ENCODE peak calls at places on chromosomes 3 and 15, in five cellular contexts. A, Y, B, I and E are unnamed samples.

GRCh38 chr3:6204891-6205290 is 656.0 kb upstream of the GRM7 start:
- DNase-seq in A (no peak), B (no peak), I (no peak), Y (no peak), E (no peak)

GRCh38 chr15:62758126-62758951 is 284.2 kb upstream of the TPM1 start:
- DNase-seq in Y (peak), I (peak), B (no peak), A (peak), E (no peak)

GRCh38 chr3:72261566-72262564 is 476.9 kb upstream of the PROK2 start:
- DNase-seq in Y (no peak), I (no peak), A (no peak), B (no peak), E (no peak)

GRCh38 chr15:31254431-31255175 is 72.0 kb upstream of the KLF13 start:
- DNase-seq in A (peak), B (peak), I (no peak), Y (no peak), E (no peak)

GRCh38 chr15:52306270-52306669 is 10.7 kb upstream of the MYO5C start:
- DNase-seq in I (peak), B (no peak), A (peak), Y (no peak), E (no peak)

GRCh38 chr3:181726351-181727121 is 14.8 kb downstream of the SOX2 start:
- DNase-seq in Y (no peak), A (peak), I (no peak), B (peak), E (no peak)

GRCh38 chr15:79170256-79170664 is 79.7 kb upstream of the RASGRF1 start:
- DNase-seq in B (peak), I (peak), A (peak), Y (no peak), E (peak)

GRCh38 chr15:77386626-77387025 is 33.3 kb downstream of the PEAK1 start:
- DNase-seq in I (no peak), Y (no peak), B (no peak), A (no peak), E (peak)

GRCh38 chr3:77039606-77040553 is at the start of gene ROBO2:
- DNase-seq in A (peak), Y (no peak), I (peak), B (peak), E (peak)

GRCh38 chr3:152505926-152506325 is 237.2 kb downstream of the MBNL1 start:
- DNase-seq in A (no peak), Y (no peak), I (no peak), B (no peak), E (no peak)

GRCh38 chr3:51751287-51751686 is 27.8 kb downstream of the IQCF6 start:
- DNase-seq in I (no peak), Y (no peak), B (no peak), A (no peak), E (no peak)

GRCh38 chr15:78018445-78018844 is 59.1 kb downstream of the TBC1D2B start:
- DNase-seq in I (no peak), Y (peak), A (no peak), B (no peak), E (no peak)

GRCh38 chr3:36494461-36495109 is 114.3 kb downstream of the STAC start:
- DNase-seq in A (peak), B (peak), Y (no peak), I (peak), E (no peak)

GRCh38 chr3:46496745-46497555 is 826 bp upstream of the RTP3 start:
- DNase-seq in A (no peak), Y (no peak), B (no peak), I (no peak), E (peak)

GRCh38 chr3:49842843-49843242 is 13.5 kb downstream of the TRAIP start:
- DNase-seq in Y (no peak), A (no peak), B (peak), I (no peak), E (no peak)

GRCh38 chr15:90315276-90315982 is 36.7 kb upstream of the ZNF774 start:
- DNase-seq in Y (peak), I (peak), A (peak), B (peak), E (no peak)

GRCh38 chr15:58865420-58865880 is 68.0 kb downstream of the SLTM start:
- DNase-seq in Y (peak), B (no peak), A (no peak), I (no peak), E (no peak)

GRCh38 chr3:171982829-171983228 is 56.5 kb upstream of the FNDC3B start:
- DNase-seq in Y (no peak), B (peak), I (no peak), A (peak), E (no peak)

GRCh38 chr3:8279476-8279875 is 222.1 kb upstream of the LMCD1 start:
- DNase-seq in A (no peak), B (no peak), Y (no peak), I (no peak), E (no peak)

GRCh38 chr15:77037475-77038209 is 33.3 kb downstream of the TSPAN3 start:
- DNase-seq in B (no peak), Y (no peak), A (no peak), I (no peak), E (no peak)

GRCh38 chr3:4914464-4914863 is 64.8 kb upstream of the BHLHE40 start:
- DNase-seq in I (no peak), B (no peak), A (no peak), Y (no peak), E (no peak)

GRCh38 chr3:178454714-178455113 is 81.5 kb upstream of the KCNMB2 start:
- DNase-seq in Y (no peak), A (peak), B (no peak), I (peak), E (no peak)

GRCh38 chr3:102290241-102290640 is 144.6 kb upstream of the ZPLD1 start:
- DNase-seq in I (no peak), B (no peak), A (no peak), Y (no peak), E (no peak)

GRCh38 chr3:45034612-45035252 is 8.6 kb downstream of the CLEC3B start:
- DNase-seq in I (no peak), B (no peak), Y (no peak), A (no peak), E (no peak)

GRCh38 chr15:88020806-88021205 is 235.7 kb downstream of the NTRK3 start:
- DNase-seq in A (peak), Y (no peak), I (no peak), B (no peak), E (no peak)

GRCh38 chr3:195878424-195879274 is 29.7 kb downstream of the TNK2 start:
- DNase-seq in A (no peak), Y (no peak), I (no peak), B (no peak), E (no peak)

GRCh38 chr3:139301183-139301582 is 42.6 kb upstream of the MRPS22 start:
- DNase-seq in Y (peak), A (peak), B (no peak), I (no peak), E (no peak)

GRCh38 chr3:66053009-66053782 is 14.5 kb upstream of the MAGI1 start:
- DNase-seq in B (no peak), I (no peak), Y (no peak), A (no peak), E (no peak)

GRCh38 chr3:112399064-112399463 is 66.1 kb downstream of the CD200 start:
- DNase-seq in A (no peak), B (no peak), Y (no peak), I (peak), E (no peak)

GRCh38 chr3:189787622-189788021 is 156.4 kb downstream of the TP63 start:
- DNase-seq in B (no peak), Y (no peak), I (peak), A (peak), E (no peak)

GRCh38 chr3:141360888-141361598 is 7.3 kb upstream of the ZBTB38 start:
- DNase-seq in B (peak), Y (peak), I (peak), A (peak), E (peak)

GRCh38 chr15:94840794-94841587 is 609.6 kb downstream of the MCTP2 start:
- DNase-seq in Y (no peak), A (peak), I (peak), B (peak), E (no peak)

GRCh38 chr3:11563749-11564148 is 80.0 kb downstream of the VGLL4 start:
- DNase-seq in I (no peak), A (no peak), B (no peak), Y (no peak), E (no peak)

GRCh38 chr3:144677118-144677517 is 705.5 kb downstream of the DIPK2A start:
- DNase-seq in Y (no peak), B (no peak), A (peak), I (no peak), E (no peak)

GRCh38 chr3:4888913-4889846 is 90.1 kb upstream of the BHLHE40 start:
- DNase-seq in B (no peak), A (peak), Y (no peak), I (no peak), E (no peak)

GRCh38 chr15:54990793-54991192 is 205.9 kb downstream of the RSL24D1 start:
- DNase-seq in A (no peak), Y (no peak), B (no peak), I (no peak), E (no peak)

GRCh38 chr3:121660356-121661171 is at the start of gene HCLS1:
- DNase-seq in A (no peak), I (no peak), Y (no peak), B (no peak), E (peak)

GRCh38 chr3:100710355-100711198 is 1.3 kb downstream of the TFG start:
- DNase-seq in B (peak), I (peak), A (peak), Y (peak), E (peak)

GRCh38 chr15:40931300-40932142 is 2.4 kb downstream of the DLL4 start:
- DNase-seq in Y (no peak), B (no peak), A (no peak), I (no peak), E (no peak)

GRCh38 chr15:40928975-40929729 is at the start of gene DLL4:
- DNase-seq in I (peak), B (peak), A (peak), Y (peak), E (peak)

GRCh38 chr15:40929730-40930429 is 740 bp downstream of the DLL4 start:
- DNase-seq in B (peak), I (peak), A (peak), Y (no peak), E (peak)

GRCh38 chr15:40932146-40932545 is 3.0 kb downstream of the DLL4 start:
- DNase-seq in B (no peak), A (no peak), Y (no peak), I (no peak), E (no peak)

GRCh38 chr15:40930430-40931299 is 1.5 kb downstream of the DLL4 start:
- DNase-seq in I (peak), Y (peak), B (peak), A (peak), E (peak)
- TF ChIP-seq EZH2 in I (no peak), Y (no peak), B (peak), A (peak), E (no peak)

GRCh38 chr15:67833504-67834248 is 6.2 kb downstream of the RNU6-1 start:
- DNase-seq in I (no peak), Y (peak), B (peak), A (no peak), E (peak)
- TF ChIP-seq EZH2 in I (peak), Y (peak), B (peak), A (peak), E (no peak)

GRCh38 chr15:85632014-85632413 is 162.7 kb downstream of the KLHL25 start:
- DNase-seq in A (no peak), I (no peak), Y (no peak), B (no peak), E (no peak)
- TF ChIP-seq EZH2 in A (no peak), I (no peak), Y (no peak), B (no peak), E (no peak)

GRCh38 chr3:186192823-186193222 is 83.9 kb upstream of the ETV5 start:
- DNase-seq in B (no peak), Y (no peak), I (no peak), A (no peak), E (no peak)

GRCh38 chr3:186198442-186198841 is 89.6 kb upstream of the ETV5 start:
- DNase-seq in I (no peak), Y (no peak), A (no peak), B (no peak), E (no peak)

GRCh38 chr3:186189492-186189891 is 80.6 kb upstream of the ETV5 start:
- DNase-seq in A (no peak), B (peak), Y (peak), I (no peak), E (no peak)

GRCh38 chr3:186194451-186194811 is 85.5 kb upstream of the ETV5 start:
- DNase-seq in B (no peak), I (no peak), Y (no peak), A (no peak), E (no peak)

GRCh38 chr3:186193534-186194450 is 84.9 kb upstream of the ETV5 start:
- DNase-seq in I (no peak), B (peak), Y (no peak), A (no peak), E (no peak)
- TF ChIP-seq EZH2 in I (no peak), B (peak), Y (no peak), A (peak), E (no peak)

DNA sequence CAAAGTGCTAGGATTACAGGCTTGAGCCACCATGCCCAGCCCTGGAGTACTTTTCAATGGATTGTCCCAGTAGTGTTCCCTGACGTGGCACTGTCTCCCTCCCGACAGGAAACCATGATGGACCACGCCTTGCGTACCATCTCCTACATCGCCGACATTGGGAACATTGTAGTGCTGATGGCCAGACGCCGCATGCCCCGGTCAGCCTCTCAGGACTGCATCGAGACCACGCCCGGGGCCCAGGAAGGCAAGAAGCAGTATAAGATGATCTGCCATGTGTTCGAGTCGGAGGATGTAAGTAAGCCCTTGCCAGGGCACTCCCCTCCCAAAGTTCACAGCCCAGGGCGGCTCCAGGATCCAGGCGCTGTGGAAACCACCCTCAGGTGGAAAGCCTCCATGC is 168.1 kb downstream of the NSMCE3 start:
- DNase-seq in B (no peak), Y (no peak), I (no peak), A (no peak), E (no peak)
- TF ChIP-seq EZH2 in B (no peak), Y (no peak), I (no peak), A (no peak), E (no peak)

GRCh38 chr3:43995078-43995928 is 246.4 kb upstream of the TOPAZ1 start:
- DNase-seq in B (peak), I (peak), Y (no peak), A (no peak), E (no peak)

GRCh38 chr3:43998374-43998840 is 243.3 kb upstream of the TOPAZ1 start:
- DNase-seq in Y (no peak), B (peak), I (no peak), A (no peak), E (no peak)

GRCh38 chr3:43995929-43996378 is 245.7 kb upstream of the TOPAZ1 start:
- DNase-seq in A (no peak), I (no peak), B (no peak), Y (no peak), E (no peak)

GRCh38 chr3:43997788-43998373 is 243.8 kb upstream of the TOPAZ1 start:
- DNase-seq in Y (no peak), A (no peak), I (no peak), B (no peak), E (no peak)

DNA sequence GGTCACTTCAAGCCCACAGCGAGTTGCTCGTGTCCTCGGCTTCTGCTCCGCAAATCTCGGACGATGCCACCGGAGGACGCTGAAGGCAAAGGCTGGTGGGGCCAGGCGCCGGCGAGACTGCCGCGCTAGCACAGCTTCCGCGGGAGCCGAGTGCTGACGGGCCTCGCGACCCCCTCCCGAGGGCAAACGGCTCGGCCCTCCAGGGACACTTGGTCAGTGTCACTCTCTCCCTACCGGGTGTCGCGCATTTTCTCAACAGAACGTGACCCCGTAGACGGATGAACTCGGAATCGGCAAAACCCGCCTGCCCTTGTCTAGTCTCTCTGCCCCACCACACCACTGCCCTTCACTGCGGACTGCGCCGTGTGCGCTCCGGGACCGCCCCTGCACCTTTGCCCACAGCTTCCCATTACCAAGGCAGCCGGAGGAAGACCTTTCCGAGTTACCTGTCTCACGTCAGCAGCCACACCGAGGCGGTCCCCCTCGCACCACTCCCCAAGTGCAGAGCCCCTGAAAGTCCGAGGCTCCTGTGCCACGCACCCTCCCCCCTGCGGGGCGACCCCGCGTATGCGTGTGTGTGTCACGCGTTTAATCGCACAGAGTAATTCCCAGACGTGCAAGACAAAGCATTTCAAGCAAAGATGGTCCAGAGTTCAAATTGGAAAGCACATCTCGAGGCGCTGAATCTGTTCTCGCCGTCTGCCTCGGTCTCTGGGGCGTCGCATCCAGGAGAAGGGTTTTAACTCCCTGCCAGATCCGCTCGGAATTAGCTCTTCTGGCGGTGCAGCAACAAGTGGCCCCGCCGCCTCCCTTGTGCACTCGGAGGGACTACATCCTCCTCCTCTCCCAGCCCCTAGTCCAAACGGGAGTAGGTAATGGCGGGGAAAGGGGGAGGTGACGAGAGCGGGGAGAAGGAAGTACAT is 245.0 kb upstream of the TOPAZ1 start:
- DNase-seq in B (peak), A (no peak), I (peak), Y (no peak), E (no peak)
- TF ChIP-seq EZH2 in B (peak), A (peak), I (no peak), Y (no peak), E (no peak)

GRCh38 chr3:53495518-53496501 is 1.4 kb downstream of the CACNA1D start:
- DNase-seq in Y (no peak), B (peak), A (no peak), I (no peak), E (no peak)
- TF ChIP-seq EZH2 in Y (no peak), B (peak), A (peak), I (peak), E (no peak)